ENCODE peak calls at places on chromosomes 16 and 17, in nine cellular contexts. A is kidney; N is AG04450; R is uterus; S is Peyer's patch; M is CD8-positive, alpha-beta T cell; Y is tibial nerve; H is heart right ventricle; T is stomach. Z is an unnamed sample.

GRCh38 chr16:24728891-24729242 is 584 bp upstream of the TNRC6A start:
- DNase-seq in A (no peak), N (no peak), R (no peak), S (no peak), M (no peak), Y (no peak), H (no peak), T (no peak), Z (no peak)

GRCh38 chr16:12067714-12068401 is 91.3 kb downstream of the SNX29 start:
- DNase-seq in A (peak), N (peak), R (peak), S (peak), M (peak), Y (no peak), H (no peak), T (peak), Z (peak)

GRCh38 chr17:47649153-47649971 is at the start of gene KPNB1:
- DNase-seq in A (peak), N (peak), R (peak), S (peak), M (peak), Y (peak), H (peak), T (peak), Z (peak)

GRCh38 chr17:83065660-83066542 is 13.5 kb upstream of the METRNL start:
- DNase-seq in A (peak), N (no peak), R (peak), S (peak), M (no peak), Y (peak), H (peak), T (peak), Z (peak)

GRCh38 chr17:19943026-19943425 is 34.6 kb downstream of the AKAP10 start:
- DNase-seq in A (no peak), N (no peak), R (no peak), S (no peak), M (no peak), Y (no peak), H (no peak), T (no peak), Z (no peak)

GRCh38 chr16:56868175-56868574 is 3.2 kb downstream of the SLC12A3 start:
- DNase-seq in A (no peak), N (no peak), R (no peak), S (no peak), M (no peak), Y (no peak), H (no peak), T (no peak), Z (no peak)

GRCh38 chr16:67561824-67562525 is 351 bp upstream of the CTCF start:
- DNase-seq in A (peak), N (peak), R (peak), S (peak), M (peak), Y (peak), H (peak), T (peak), Z (peak)

GRCh38 chr17:9444687-9445086 is 130.9 kb downstream of the STX8 start:
- DNase-seq in A (no peak), N (no peak), R (no peak), S (no peak), M (no peak), Y (no peak), H (no peak), T (no peak), Z (no peak)

GRCh38 chr17:234163-235047 is 53.0 kb upstream of the DOC2B start:
- DNase-seq in A (peak), N (no peak), R (no peak), S (peak), M (no peak), Y (peak), H (no peak), T (no peak), Z (no peak)

GRCh38 chr16:87074635-87075318 is 242.4 kb downstream of the C16orf95 start:
- DNase-seq in A (no peak), N (no peak), R (no peak), S (peak), M (no peak), Y (no peak), H (no peak), T (no peak), Z (no peak)

GRCh38 chr17:77476920-77477805 is 336.4 kb downstream of the SEC14L1 start:
- DNase-seq in A (peak), N (peak), R (peak), S (peak), M (peak), Y (peak), H (peak), T (peak), Z (peak)

GRCh38 chr17:35175638-35176415 is 18.4 kb downstream of the SLC35G3 start:
- DNase-seq in A (no peak), N (no peak), R (no peak), S (no peak), M (no peak), Y (no peak), H (no peak), T (no peak), Z (no peak)

GRCh38 chr16:57380671-57381462 is 8.6 kb downstream of the CX3CL1 start:
- DNase-seq in A (no peak), N (no peak), R (no peak), S (no peak), M (peak), Y (no peak), H (peak), T (no peak), Z (peak)

GRCh38 chr16:69266334-69267063 is 44.7 kb upstream of the VPS4A start:
- DNase-seq in A (no peak), N (no peak), R (no peak), S (no peak), M (no peak), Y (no peak), H (no peak), T (no peak), Z (no peak)

GRCh38 chr17:79612468-79613194 is 1.8 kb upstream of the RBFOX3 start:
- DNase-seq in A (no peak), N (no peak), R (no peak), S (peak), M (no peak), Y (no peak), H (no peak), T (peak), Z (peak)

GRCh38 chr17:73088561-73088960 is 3.9 kb downstream of the SLC39A11 start:
- DNase-seq in A (no peak), N (no peak), R (no peak), S (no peak), M (no peak), Y (no peak), H (no peak), T (no peak), Z (no peak)

GRCh38 chr16:28572659-28573510 is 19.2 kb downstream of the SGF29 start:
- DNase-seq in A (peak), N (no peak), R (peak), S (no peak), M (no peak), Y (no peak), H (no peak), T (no peak), Z (peak)

GRCh38 chr17:44071772-44072171 is 1.2 kb downstream of the G6PC3 start:
- DNase-seq in A (peak), N (no peak), R (no peak), S (no peak), M (no peak), Y (no peak), H (no peak), T (no peak), Z (no peak)

GRCh38 chr17:50627782-50628601 is 6.7 kb upstream of the ABCC3 start:
- DNase-seq in A (peak), N (no peak), R (no peak), S (peak), M (no peak), Y (no peak), H (no peak), T (peak), Z (peak)

GRCh38 chr17:28599311-28600184 is 723 bp upstream of the SPAG5 start:
- DNase-seq in A (no peak), N (peak), R (peak), S (peak), M (peak), Y (peak), H (peak), T (peak), Z (peak)

GRCh38 chr17:35244345-35245195 is 1.7 kb downstream of the SLFN5 start:
- DNase-seq in A (peak), N (no peak), R (peak), S (peak), M (peak), Y (peak), H (peak), T (peak), Z (peak)

GRCh38 chr17:76385892-76386786 is 1.7 kb downstream of the SPHK1 start:
- DNase-seq in A (peak), N (no peak), R (peak), S (peak), M (peak), Y (peak), H (peak), T (peak), Z (peak)

GRCh38 chr16:4370570-4371480 is 823 bp upstream of the VASN start:
- DNase-seq in A (peak), N (peak), R (peak), S (peak), M (no peak), Y (peak), H (peak), T (no peak), Z (peak)

GRCh38 chr17:31488264-31488981 is 96.9 kb downstream of the RAB11FIP4 start:
- DNase-seq in A (peak), N (no peak), R (no peak), S (peak), M (peak), Y (no peak), H (no peak), T (peak), Z (peak)

GRCh38 chr17:35373984-35374765 is 754 bp upstream of the SLFN11 start:
- DNase-seq in A (peak), N (no peak), R (peak), S (peak), M (peak), Y (peak), H (peak), T (peak), Z (peak)

GRCh38 chr17:15273141-15273793 is 8.1 kb upstream of the PMP22 start:
- DNase-seq in A (no peak), N (peak), R (peak), S (no peak), M (no peak), Y (no peak), H (no peak), T (no peak), Z (no peak)

GRCh38 chr17:39765159-39765558 is 27.4 kb downstream of the GRB7 start:
- DNase-seq in A (no peak), N (no peak), R (no peak), S (no peak), M (no peak), Y (no peak), H (no peak), T (no peak), Z (no peak)

DNA sequence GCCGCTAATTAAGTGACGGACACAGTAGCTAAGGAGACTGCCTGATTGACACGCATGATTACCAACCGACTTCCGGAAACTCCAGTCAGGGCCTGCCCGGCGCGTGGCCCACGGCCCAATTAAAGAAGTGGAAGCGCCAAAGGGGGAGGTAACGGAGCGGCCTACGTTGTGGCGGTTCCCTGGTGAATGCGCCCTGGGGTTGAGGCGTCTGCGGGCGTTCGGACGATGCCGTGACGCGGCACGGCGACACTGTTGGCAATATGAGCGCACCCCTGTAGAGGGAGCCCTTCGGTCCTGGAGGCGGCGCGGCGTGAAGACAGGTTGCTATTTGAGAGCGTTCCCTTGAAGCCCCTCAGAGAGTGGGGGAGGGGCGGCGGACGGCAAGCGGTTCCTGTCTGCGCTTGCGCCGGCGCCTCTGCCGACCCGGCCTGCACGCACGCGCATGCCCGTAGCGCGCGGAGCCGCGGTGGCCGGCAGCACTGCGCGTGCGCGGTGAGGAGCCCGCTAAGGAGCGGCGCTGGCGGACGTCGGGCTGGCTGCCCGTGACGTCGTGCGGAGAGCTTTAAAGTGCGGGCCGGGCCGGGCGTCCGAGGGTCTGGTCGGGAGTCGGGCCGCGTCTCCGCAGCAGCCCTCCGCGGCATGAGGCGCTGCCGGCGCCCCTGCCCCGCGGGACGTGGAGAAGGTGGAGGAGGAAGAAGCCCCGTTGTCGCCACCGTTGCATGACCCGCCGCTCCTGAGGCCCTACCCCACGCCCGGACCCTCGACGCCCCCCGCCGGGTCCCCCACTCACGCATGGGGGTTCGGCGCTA is at the start of gene ALKBH5:
- DNase-seq in A (peak), N (peak), R (peak), S (peak), M (peak), Y (peak), H (peak), T (peak), Z (peak)
- TF ChIP-seq CTCF in A (peak), N (peak), R (peak), S (no peak), M (peak), Y (peak), H (peak), T (no peak), Z (no peak)

DNA sequence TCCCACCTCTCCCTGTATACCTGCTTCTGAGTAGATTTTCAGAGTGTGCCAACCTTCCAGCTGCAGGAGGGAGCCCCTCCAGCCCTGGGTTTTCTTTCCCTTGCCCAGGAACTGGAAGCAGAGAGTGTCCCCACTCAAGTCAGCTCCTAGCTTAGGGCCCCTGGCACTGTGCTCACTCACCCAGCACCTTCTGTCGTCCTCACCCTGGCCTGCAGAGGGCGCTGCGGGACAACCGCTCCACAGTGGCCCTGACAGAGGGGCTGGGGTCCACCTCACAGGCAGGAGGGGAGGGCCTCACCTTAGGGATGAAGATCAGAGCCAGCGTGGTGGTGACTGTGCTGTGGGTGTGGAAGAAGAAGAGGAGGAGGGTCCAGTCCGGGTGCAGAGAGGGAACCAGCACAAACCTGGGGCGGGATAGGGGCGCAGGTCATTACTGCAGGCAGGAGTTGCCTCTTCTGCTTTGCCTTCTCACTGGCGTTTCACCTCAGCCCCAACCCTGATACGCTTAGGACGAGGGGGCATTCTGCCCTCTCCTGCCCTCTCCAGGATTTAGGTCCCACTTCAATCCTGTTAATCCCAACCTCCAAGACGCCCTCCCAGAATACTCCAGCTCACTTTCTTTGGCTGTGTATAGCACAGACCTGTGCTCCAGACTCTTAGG is 10.0 kb downstream of the GPR179 start:
- DNase-seq in A (peak), N (no peak), R (no peak), S (peak), M (peak), Y (no peak), H (no peak), T (peak), Z (no peak)
- H3K27ac ChIP-seq in A (no peak), N (no peak), R (no peak), S (no peak), M (no peak), Y (no peak), H (no peak), T (no peak), Z (no peak)

DNA sequence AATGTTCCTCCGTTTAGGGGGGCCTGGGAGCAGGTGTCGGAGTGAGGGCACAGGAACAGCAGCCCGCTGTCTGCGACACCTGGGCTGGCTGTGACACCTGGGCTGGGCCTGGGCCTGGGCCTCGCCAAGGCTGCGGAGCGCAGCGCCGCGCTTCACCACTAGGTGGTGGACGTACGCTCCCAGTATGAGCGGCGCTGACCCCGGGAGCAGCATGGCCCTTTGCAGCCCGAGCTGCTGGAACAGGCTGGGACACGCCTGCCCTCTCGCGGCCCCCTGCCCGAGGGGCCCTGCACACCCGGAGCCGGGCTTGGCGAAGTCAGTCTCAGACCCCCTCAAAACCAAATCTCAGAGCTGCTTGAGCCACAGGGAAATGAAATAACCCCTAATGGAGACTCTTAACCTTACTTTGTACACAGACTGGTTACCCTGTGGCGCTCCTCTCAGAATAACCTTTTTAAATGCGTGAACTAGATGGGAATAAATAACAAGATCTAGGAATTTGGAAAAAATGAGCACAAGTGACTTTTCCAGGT is 38.6 kb upstream of the FA2H start:
- DNase-seq in A (peak), N (peak), R (peak), S (peak), M (peak), Y (peak), H (peak), T (peak), Z (peak)
- TF ChIP-seq CTCF in A (peak), N (peak), R (peak), S (peak), M (peak), Y (peak), H (peak), T (peak), Z (peak)

DNA sequence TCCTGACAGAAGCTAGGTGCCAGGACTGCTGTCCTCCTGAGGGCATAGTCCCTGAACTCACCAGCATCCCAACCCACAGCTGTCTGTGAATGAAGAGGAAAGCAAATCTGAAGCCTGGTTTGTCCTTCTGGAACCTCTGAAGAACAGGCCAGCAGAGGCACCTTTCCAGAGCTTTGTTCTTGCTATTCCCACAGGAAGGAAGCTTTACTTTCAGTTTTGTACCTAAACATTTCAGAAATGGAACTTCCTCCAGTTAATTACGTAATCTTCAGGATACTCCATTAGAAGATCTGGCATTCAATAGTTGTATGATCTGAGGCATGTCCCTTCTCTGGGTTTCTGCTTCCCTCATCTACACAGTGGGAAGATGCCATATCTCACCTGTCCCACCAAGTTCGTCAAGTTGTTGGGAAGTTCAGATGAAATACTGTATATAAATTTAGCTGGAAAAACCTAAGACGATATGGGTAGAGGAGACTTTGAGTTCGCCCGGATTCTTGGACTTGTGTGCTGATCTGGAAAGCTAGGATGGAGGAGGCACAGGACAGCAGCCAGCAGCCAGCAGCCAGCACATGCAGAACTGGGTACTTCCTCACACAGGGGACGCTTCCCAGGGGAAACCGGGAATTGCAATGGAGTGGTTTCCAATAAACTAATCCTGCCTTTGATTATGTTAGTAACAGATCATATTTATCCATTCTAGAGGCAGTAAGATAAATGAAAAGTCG is 22.4 kb downstream of the NXPH3 start:
- DNase-seq in A (no peak), N (no peak), R (no peak), S (no peak), M (no peak), Y (no peak), H (no peak), T (no peak), Z (no peak)
- H3K27ac ChIP-seq in A (peak), N (peak), R (peak), S (no peak), M (no peak), Y (no peak), H (peak), T (no peak), Z (no peak)

GRCh38 chr17:63621684-63622570 is at the start of gene MAP3K3:
- DNase-seq in A (peak), N (peak), R (peak), S (peak), M (peak), Y (peak), H (peak), T (peak), Z (peak)
- TF ChIP-seq CTCF in A (no peak), N (peak), R (peak), S (no peak), M (no peak), Y (peak), H (peak), T (no peak), Z (no peak)

GRCh38 chr16:49697631-49698030 is 158.3 kb downstream of the ZNF423 start:
- DNase-seq in A (no peak), N (no peak), R (no peak), S (no peak), M (no peak), Y (no peak), H (no peak), T (no peak), Z (no peak)

GRCh38 chr16:49698931-49699715 is 156.8 kb downstream of the ZNF423 start:
- DNase-seq in A (no peak), N (no peak), R (peak), S (no peak), M (no peak), Y (peak), H (peak), T (no peak), Z (peak)

GRCh38 chr16:49695782-49696413 is 160.0 kb downstream of the ZNF423 start:
- DNase-seq in A (no peak), N (no peak), R (no peak), S (no peak), M (no peak), Y (no peak), H (no peak), T (no peak), Z (no peak)

GRCh38 chr16:49698416-49698815 is 157.5 kb downstream of the ZNF423 start:
- DNase-seq in A (no peak), N (no peak), R (no peak), S (no peak), M (no peak), Y (no peak), H (peak), T (no peak), Z (no peak)

GRCh38 chr16:49696414-49697101 is 159.4 kb downstream of the ZNF423 start:
- DNase-seq in A (no peak), N (no peak), R (no peak), S (no peak), M (no peak), Y (no peak), H (no peak), T (no peak), Z (no peak)
- H3K27ac ChIP-seq in A (no peak), N (no peak), R (no peak), S (no peak), M (no peak), Y (no peak), H (no peak), T (no peak), Z (no peak)

Z was measured in thyroid gland.